ENCODE peak calls at places on chromosomes 7 and 10, in eight cellular contexts. P, S, K, D, M, X, F and O are unnamed samples. For H3K4me1, the result is how much of the 10 kb centered on the place peaks cover.

GRCh38 chr7:1667566-1668485 is 2.3 kb upstream of the ELFN1 start:
- DNase-seq in P (no peak), S (no peak), K (peak), D (peak), M (no peak), X (peak), F (peak), O (peak)

GRCh38 chr10:3781458-3782098 is 3.4 kb downstream of the KLF6 start:
- DNase-seq in P (no peak), S (peak), K (peak), D (peak), M (peak), X (peak), F (peak), O (peak)

GRCh38 chr10:44132361-44133289 is 252.3 kb downstream of the CXCL12 start:
- DNase-seq in P (no peak), S (no peak), K (no peak), D (peak), M (no peak), X (peak), F (no peak), O (no peak)

GRCh38 chr7:47709051-47709450 is 127.1 kb upstream of the TNS3 start:
- DNase-seq in P (no peak), S (no peak), K (no peak), D (no peak), M (no peak), X (no peak), F (no peak), O (no peak)

GRCh38 chr7:75968561-75969001 is 25.8 kb downstream of the TMEM120A start:
- DNase-seq in P (no peak), S (peak), K (peak), D (peak), M (no peak), X (no peak), F (no peak), O (no peak)

GRCh38 chr10:70774810-70775678 is 10.1 kb downstream of the TBATA start:
- DNase-seq in P (no peak), S (peak), K (peak), D (no peak), M (no peak), X (peak), F (peak), O (no peak)

GRCh38 chr7:151585744-151586424 is 66.2 kb upstream of the RHEB start:
- DNase-seq in P (no peak), S (no peak), K (no peak), D (no peak), M (peak), X (no peak), F (no peak), O (peak)

GRCh38 chr7:136887317-136887716 is 18.9 kb downstream of the CHRM2 start:
- DNase-seq in P (no peak), S (no peak), K (no peak), D (no peak), M (no peak), X (no peak), F (no peak), O (no peak)

GRCh38 chr7:128217030-128217805 is 23.9 kb upstream of the LEP start:
- DNase-seq in P (no peak), S (no peak), K (peak), D (peak), M (no peak), X (no peak), F (peak), O (peak)

GRCh38 chr10:92486637-92487036 is 87.3 kb downstream of the IDE start:
- DNase-seq in P (no peak), S (no peak), K (no peak), D (no peak), M (no peak), X (no peak), F (no peak), O (peak)

GRCh38 chr7:138981332-138982203 is at the start of gene KIAA1549:
- DNase-seq in P (peak), S (peak), K (peak), D (peak), M (peak), X (peak), F (peak), O (peak)
- TF ChIP-seq CTCF in P (no peak), S (no peak), K (peak), D (peak), M (peak), X (peak), F (no peak), O (no peak)

DNA sequence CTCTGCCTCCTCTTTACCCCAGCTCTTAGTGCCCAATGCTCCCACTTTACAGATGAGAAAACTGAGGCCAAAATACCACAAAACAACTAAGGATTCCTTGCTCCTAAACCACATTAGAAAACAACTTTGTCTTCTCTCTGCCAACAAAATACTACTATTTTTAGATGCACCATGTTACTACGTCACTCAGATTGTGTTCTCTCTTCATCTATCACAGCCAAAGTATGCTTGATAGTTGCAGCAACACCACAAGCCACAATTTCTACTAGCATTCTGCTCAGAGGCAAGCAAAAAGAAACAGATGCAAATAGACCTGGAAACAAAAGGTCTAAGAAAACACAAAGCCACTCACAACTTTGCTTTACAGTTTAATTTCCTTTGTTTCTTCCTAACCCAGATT is 3.3 kb upstream of the PDE1C start:
- DNase-seq in P (no peak), S (no peak), K (no peak), D (no peak), M (no peak), X (no peak), F (no peak), O (no peak)
- H3K4me1 ChIP-seq in P (under half), S (under half), K (under half), D (under half), M (under half), X (under half), F (under half), O (under half)

GRCh38 chr7:133051066-133051465 is 30.8 kb downstream of the CHCHD3 start:
- DNase-seq in P (no peak), S (no peak), K (no peak), D (no peak), M (no peak), X (peak), F (no peak), O (peak)
- TF ChIP-seq CTCF in P (no peak), S (no peak), K (no peak), D (peak), M (no peak), X (peak), F (no peak), O (peak)

DNA sequence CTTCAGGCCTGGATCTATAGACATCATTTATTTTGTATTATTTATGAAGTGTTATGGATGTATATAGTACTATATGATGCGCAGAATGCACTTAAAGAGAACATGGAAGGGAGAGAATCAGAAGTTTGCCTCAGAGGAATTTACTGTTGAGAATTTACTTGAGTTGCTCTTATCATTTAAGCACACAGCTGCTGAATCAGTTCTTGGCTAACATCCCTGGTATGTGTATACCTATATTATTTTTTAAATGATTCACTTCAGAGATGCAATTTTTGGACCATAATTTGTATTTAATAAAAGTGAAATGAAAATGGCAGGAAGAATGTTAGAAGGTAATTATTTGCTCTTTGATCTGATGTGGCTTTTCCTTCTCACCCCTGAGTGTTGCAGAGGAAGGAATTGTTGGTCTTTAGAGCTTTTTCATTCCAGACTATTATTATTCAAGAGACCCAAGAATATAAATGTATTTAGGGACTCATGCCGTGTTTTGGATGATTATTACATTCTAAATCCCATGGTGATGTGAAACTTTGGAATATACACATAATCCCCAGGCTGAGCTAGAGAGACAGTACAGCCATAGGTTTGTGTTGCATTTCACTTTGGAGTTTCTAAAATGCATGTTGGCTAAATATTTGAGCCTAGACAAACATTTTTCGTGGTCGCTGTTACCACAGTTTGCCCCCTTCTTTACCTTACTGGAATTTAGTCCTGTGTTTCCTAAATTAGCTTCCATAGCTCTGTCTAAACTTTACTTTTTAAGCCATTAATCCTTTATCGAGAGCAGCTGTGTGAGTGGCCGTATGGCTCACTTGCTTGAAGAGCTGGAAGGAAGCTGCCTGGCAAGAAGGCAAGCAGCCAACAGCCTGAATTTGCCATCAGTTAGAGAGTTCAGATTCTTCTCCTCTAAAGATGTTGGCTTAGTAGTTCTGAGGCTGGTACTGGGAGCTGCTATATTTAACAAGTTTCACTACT is 191.8 kb downstream of the BICC1 start:
- DNase-seq in P (no peak), S (no peak), K (no peak), D (no peak), M (no peak), X (no peak), F (no peak), O (peak)
- H3K4me1 ChIP-seq in P (under half), S (under half), K (under half), D (under half), M (under half), X (under half), F (under half), O (under half)

GRCh38 chr10:113558336-113558735 is 5.5 kb downstream of the HABP2 start:
- DNase-seq in P (no peak), S (no peak), K (no peak), D (no peak), M (peak), X (no peak), F (no peak), O (no peak)
- TF ChIP-seq CTCF in P (no peak), S (no peak), K (no peak), D (no peak), M (no peak), X (no peak), F (no peak), O (no peak)

GRCh38 chr7:105990726-105991465 is 27.8 kb downstream of the CDHR3 start:
- DNase-seq in P (no peak), S (no peak), K (no peak), D (no peak), M (no peak), X (no peak), F (no peak), O (peak)

GRCh38 chr7:105985821-105986220 is 22.8 kb downstream of the CDHR3 start:
- DNase-seq in P (no peak), S (no peak), K (no peak), D (no peak), M (no peak), X (no peak), F (no peak), O (no peak)

GRCh38 chr7:105989686-105990085 is 26.6 kb downstream of the CDHR3 start:
- DNase-seq in P (no peak), S (no peak), K (no peak), D (no peak), M (no peak), X (no peak), F (no peak), O (no peak)

GRCh38 chr7:105990141-105990540 is 27.1 kb downstream of the CDHR3 start:
- DNase-seq in P (no peak), S (no peak), K (no peak), D (no peak), M (no peak), X (no peak), F (no peak), O (no peak)

GRCh38 chr7:105988277-105988676 is 25.2 kb downstream of the CDHR3 start:
- DNase-seq in P (no peak), S (no peak), K (no peak), D (no peak), M (no peak), X (no peak), F (no peak), O (no peak)
- H3K4me1 ChIP-seq in P (under half), S (under half), K (under half), D (under half), M (under half), X (under half), F (under half), O (under half)

GRCh38 chr7:133203490-133203889 is 49.4 kb upstream of the EXOC4 start:
- DNase-seq in P (no peak), S (no peak), K (no peak), D (no peak), M (no peak), X (no peak), F (no peak), O (no peak)

GRCh38 chr7:133207687-133208086 is 45.2 kb upstream of the EXOC4 start:
- DNase-seq in P (no peak), S (no peak), K (no peak), D (no peak), M (no peak), X (no peak), F (no peak), O (peak)
- TF ChIP-seq CTCF in P (no peak), S (no peak), K (no peak), D (peak), M (no peak), X (no peak), F (no peak), O (no peak)

DNA sequence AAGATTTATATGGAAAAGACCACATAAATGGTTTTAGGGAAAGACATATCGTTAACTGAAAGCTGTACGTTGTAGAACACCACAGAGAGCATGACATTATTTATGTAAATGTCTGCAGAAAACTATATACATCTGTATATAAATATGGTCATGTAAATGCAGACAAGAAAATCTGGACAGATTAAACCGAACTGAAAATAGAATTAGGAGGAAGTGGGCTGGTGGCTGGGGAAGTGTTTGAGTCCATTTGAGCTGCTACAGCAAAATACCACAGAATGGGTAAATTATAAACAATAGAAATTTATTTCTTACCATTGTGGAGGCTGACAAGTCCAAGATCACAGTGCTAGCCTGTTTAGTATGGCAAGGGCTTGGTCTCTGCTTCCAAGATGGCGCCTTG is 56.3 kb upstream of the USP6NL start:
- DNase-seq in P (no peak), S (no peak), K (peak), D (no peak), M (no peak), X (no peak), F (no peak), O (no peak)
- H3K4me1 ChIP-seq in P (under half), S (under half), K (under half), D (under half), M (under half), X (under half), F (under half), O (under half)

GRCh38 chr7:37921340-37921805 is 933 bp downstream of the EPDR1 start:
- DNase-seq in P (no peak), S (peak), K (no peak), D (peak), M (no peak), X (peak), F (no peak), O (peak)
- TF ChIP-seq CTCF in P (no peak), S (no peak), K (no peak), D (no peak), M (no peak), X (no peak), F (peak), O (peak)

GRCh38 chr10:112961609-112962008 is 11.6 kb downstream of the TCF7L2 start:
- DNase-seq in P (no peak), S (no peak), K (no peak), D (no peak), M (no peak), X (no peak), F (no peak), O (no peak)
- H3K4me1 ChIP-seq in P (under half), S (under half), K (under half), D (under half), M (under half), X (under half), F (under half), O (half or more)